ENCODE peak calls at places on chromosome 18, in four cellular contexts. L is upper lobe of left lung; V is CD8-positive, alpha-beta T cell; D is cardiac fibroblast. S is an unnamed sample.

GRCh38 chr18:66150650-66151049 is 399.8 kb downstream of the CDH7 start:
- DNase-seq in L (no peak), V (no peak), D (no peak), S (no peak)

GRCh38 chr18:24679062-24679461 is 218.6 kb downstream of the HRH4 start:
- DNase-seq in L (no peak), V (no peak), D (no peak), S (no peak)

GRCh38 chr18:67483237-67483636 is 33.3 kb downstream of the DSEL start:
- DNase-seq in L (no peak), V (no peak), D (peak; percentile 17), S (no peak)

GRCh38 chr18:13536578-13536977 is 189.8 kb downstream of the FAM210A start:
- DNase-seq in L (no peak), V (no peak), D (no peak), S (no peak)

GRCh38 chr18:6920099-6920955 is 190.8 kb downstream of the ARHGAP28 start:
- DNase-seq in L (no peak), V (no peak), D (peak; percentile 77), S (no peak)

GRCh38 chr18:78542204-78542603 is 437.4 kb upstream of the SALL3 start:
- DNase-seq in L (peak; percentile 90), V (no peak), D (peak; percentile 13), S (no peak)

GRCh38 chr18:3350566-3351527 is 88.9 kb downstream of the MYL12B start:
- DNase-seq in L (no peak), V (no peak), D (no peak), S (no peak)

GRCh38 chr18:46481847-46482245 is 175.2 kb downstream of the LOXHD1 start:
- DNase-seq in L (no peak), V (no peak), D (peak; percentile 12), S (no peak)

GRCh38 chr18:22230403-22231042 is 61.1 kb downstream of the GATA6 start:
- DNase-seq in L (no peak), V (no peak), D (peak; percentile 68), S (no peak)

GRCh38 chr18:51193621-51194287 is 3.7 kb downstream of the MEX3C start:
- DNase-seq in L (no peak), V (no peak), D (peak; percentile 27), S (no peak)

GRCh38 chr18:50473896-50474295 is 86.0 kb upstream of the MAPK4 start:
- DNase-seq in L (no peak), V (no peak), D (no peak), S (no peak)

GRCh38 chr18:48875314-48875941 is 75.3 kb downstream of the SMAD7 start:
- DNase-seq in L (no peak), V (no peak), D (no peak), S (no peak)

GRCh38 chr18:13909541-13909940 is 5.8 kb downstream of the MC2R start:
- DNase-seq in L (no peak), V (no peak), D (no peak), S (no peak)

GRCh38 chr18:36360256-36360909 is 62.9 kb downstream of the FHOD3 start:
- DNase-seq in L (no peak), V (no peak), D (no peak), S (no peak)

GRCh38 chr18:49020621-49021021 is 69.9 kb upstream of the SMAD7 start:
- DNase-seq in L (peak; percentile 18), V (no peak), D (no peak), S (peak; percentile 47)

GRCh38 chr18:43277164-43277600 is at the start of gene SYT4:
- DNase-seq in L (no peak), V (no peak), D (peak; percentile 77), S (peak; percentile 74)

GRCh38 chr18:70991577-70991976 is 702.7 kb downstream of the SOCS6 start:
- DNase-seq in L (no peak), V (no peak), D (no peak), S (no peak)

GRCh38 chr18:5456577-5457466 is 87.0 kb downstream of the EPB41L3 start:
- DNase-seq in L (no peak), V (no peak), D (peak; percentile 70), S (no peak)

GRCh38 chr18:62629031-62629430 is 86.3 kb upstream of the PHLPP1 start:
- DNase-seq in L (no peak), V (no peak), D (no peak), S (no peak)

GRCh38 chr18:49819071-49819662 is 5.8 kb upstream of the ACAA2 start:
- DNase-seq in L (no peak), V (no peak), D (no peak), S (no peak)

GRCh38 chr18:46320928-46321855 is 217.0 kb downstream of the HAUS1 start:
- DNase-seq in L (no peak), V (no peak), D (peak; percentile 35), S (no peak)

GRCh38 chr18:54162431-54162830 is 62.0 kb downstream of the MBD2 start:
- DNase-seq in L (no peak), V (no peak), D (peak; percentile 62), S (no peak)

GRCh38 chr18:48300463-48300961 is 108.7 kb downstream of the ZBTB7C start:
- DNase-seq in L (peak; percentile 49), V (no peak), D (no peak), S (no peak)

GRCh38 chr18:5288517-5288935 is 7.0 kb downstream of the ZBTB14 start:
- DNase-seq in L (no peak), V (no peak), D (no peak), S (no peak)

GRCh38 chr18:62434798-62435197 is 88.0 kb upstream of the ZCCHC2 start:
- DNase-seq in L (no peak), V (no peak), D (no peak), S (no peak)

GRCh38 chr18:986552-986951 is 81.9 kb downstream of the ADCYAP1 start:
- DNase-seq in L (no peak), V (no peak), D (no peak), S (no peak)

GRCh38 chr18:48619501-48619900 is 80.7 kb downstream of the CTIF start:
- DNase-seq in L (no peak), V (no peak), D (no peak), S (no peak)

GRCh38 chr18:5966514-5966913 is 71.2 kb upstream of the TMEM200C start:
- DNase-seq in L (no peak), V (no peak), D (no peak), S (no peak)

GRCh38 chr18:40867452-40867851 is 1087.6 kb upstream of the PIK3C3 start:
- DNase-seq in L (no peak), V (no peak), D (peak; percentile 78), S (no peak)

GRCh38 chr18:73007195-73007934 is 139.6 kb upstream of the NETO1 start:
- DNase-seq in L (no peak), V (no peak), D (no peak), S (no peak)

GRCh38 chr18:26215247-26215970 is 10.8 kb upstream of the TAF4B start:
- DNase-seq in L (no peak), V (peak; percentile 37), D (no peak), S (no peak)

GRCh38 chr18:6609882-6610281 is 119.6 kb upstream of the ARHGAP28 start:
- DNase-seq in L (no peak), V (no peak), D (no peak), S (no peak)

GRCh38 chr18:46793565-46793964 is 36.7 kb upstream of the ST8SIA5 start:
- DNase-seq in L (no peak), V (no peak), D (no peak), S (no peak)

GRCh38 chr18:35141567-35142269 is 99.1 kb upstream of the ZNF397 start:
- DNase-seq in L (no peak), V (no peak), D (no peak), S (no peak)

GRCh38 chr18:35139517-35139916 is 98.3 kb downstream of the MAPRE2 start:
- DNase-seq in L (no peak), V (no peak), D (no peak), S (no peak)

GRCh38 chr18:35142270-35142605 is 98.6 kb upstream of the ZNF397 start:
- DNase-seq in L (no peak), V (no peak), D (no peak), S (no peak)

GRCh38 chr18:35138773-35139172 is 97.6 kb downstream of the MAPRE2 start:
- DNase-seq in L (no peak), V (no peak), D (no peak), S (no peak)

GRCh38 chr18:35141077-35141476 is 99.8 kb upstream of the ZNF397 start:
- DNase-seq in L (no peak), V (no peak), D (no peak), S (no peak)
- TF ChIP-seq CTCF in L (no peak), V (no peak), D (no peak), S (no peak)

DNA sequence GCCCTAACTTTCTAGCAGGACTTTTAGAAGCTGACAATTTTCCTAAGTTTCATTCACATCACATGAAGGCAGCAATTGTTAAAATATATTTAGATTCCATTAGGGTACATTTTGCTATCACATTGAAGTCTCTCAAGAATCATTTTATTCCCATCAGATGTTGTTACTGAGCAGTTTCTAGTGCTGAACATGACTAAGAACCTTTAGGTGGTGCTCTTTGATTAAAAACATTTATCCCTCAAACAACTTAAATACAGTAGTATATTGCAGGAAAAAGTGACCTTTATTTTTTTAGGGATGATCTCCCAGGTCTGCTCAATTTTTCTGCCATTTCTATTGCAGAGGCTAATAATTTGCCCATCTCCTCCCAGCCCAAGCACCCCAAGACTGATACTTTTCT is 22.9 kb upstream of the NARS1 start:
- DNase-seq in L (no peak), V (no peak), D (peak; percentile 56), S (no peak)
- TF ChIP-seq CTCF in L (peak; percentile 12), V (no peak), D (no peak), S (no peak)

DNA sequence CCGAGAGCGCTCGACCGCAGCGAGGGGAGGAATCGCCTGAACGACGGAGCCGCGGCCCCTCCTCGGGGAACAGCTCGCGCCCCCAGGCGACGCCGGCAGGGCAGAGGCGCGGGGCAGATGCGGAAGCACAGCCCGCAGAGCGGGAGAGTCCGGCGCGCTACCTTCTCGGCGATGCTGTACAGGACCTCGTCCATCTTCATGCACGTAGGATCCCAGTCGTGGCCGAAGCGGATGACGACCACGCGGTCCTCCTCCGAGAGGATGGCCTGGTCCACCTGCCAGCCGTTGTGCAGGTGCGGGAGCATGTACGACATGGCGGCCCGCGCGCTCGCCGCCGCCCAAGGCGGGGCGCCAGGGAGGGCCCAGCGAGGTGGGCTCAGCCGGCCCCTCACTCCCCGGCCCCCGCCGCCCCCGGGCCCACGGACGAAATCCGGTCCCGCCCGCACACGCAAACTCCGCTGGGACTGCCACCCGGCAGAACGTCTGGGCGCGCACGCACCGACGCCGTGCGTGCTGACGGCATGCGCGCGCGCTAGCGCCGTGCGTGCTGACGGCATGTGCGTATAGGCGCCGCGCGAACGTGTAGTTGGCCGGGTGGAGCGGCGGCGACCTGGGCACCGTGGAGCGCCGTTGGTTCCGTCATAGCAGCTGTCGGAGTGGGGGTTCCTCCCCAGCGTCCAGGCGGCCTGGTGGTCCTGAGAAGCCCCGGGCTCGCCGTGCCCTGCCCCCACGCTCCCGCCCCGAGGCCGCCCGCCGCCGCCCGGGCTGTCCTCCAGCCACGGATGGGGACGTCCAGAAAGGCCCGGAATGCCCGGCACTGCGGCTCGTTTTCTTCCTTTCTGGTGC is at the start of gene TXNL4A:
- DNase-seq in L (peak; percentile 87), V (peak; percentile 84), D (peak; percentile 89), S (peak; percentile 85)
- TF ChIP-seq CTCF in L (peak; percentile 34), V (peak; percentile 24), D (peak; percentile 23), S (peak; percentile 36)

DNA sequence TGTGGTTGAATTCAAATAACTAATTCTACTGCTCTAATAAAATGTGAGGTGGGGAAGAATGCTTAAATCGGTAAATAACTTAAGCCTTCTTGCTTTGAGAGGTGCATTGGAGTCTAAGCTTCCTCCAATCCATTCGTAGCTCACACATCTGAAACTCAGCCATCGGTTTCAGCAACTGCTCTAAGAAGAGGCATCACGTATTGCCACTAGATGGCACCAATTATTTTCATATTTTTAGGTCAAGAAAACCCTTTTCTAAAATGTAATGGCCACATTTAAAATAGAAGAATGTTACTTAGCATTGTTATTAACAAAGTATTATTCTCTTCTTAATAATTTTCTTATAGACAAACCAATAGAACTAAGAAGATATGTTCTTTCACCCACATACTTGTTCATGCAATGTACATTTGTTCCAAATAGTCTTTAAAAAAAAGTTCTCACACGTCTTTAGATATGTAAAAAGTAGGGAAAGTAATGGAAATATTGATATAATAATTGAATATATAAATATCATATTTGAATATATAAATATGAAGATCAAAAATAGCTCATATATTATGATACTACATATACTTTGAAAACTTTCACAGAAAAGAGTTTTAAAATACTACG is 229.8 kb downstream of the CCDC178 start:
- DNase-seq in L (no peak), V (no peak), D (peak; percentile 43), S (no peak)
- TF ChIP-seq CTCF in L (no peak), V (no peak), D (peak; percentile 53), S (peak; percentile 84)

S was measured in type B pancreatic cell.